ENCODE peak calls at places on chromosome 15, in six cellular contexts. X, O, K, I, H and Z are unnamed samples.

GRCh38 chr15:83487519-83487918 is 40.4 kb downstream of the SH3GL3 start:
- DNase-seq in K (no peak), X (no peak), O (no peak), I (no peak), H (no peak), Z (no peak)

GRCh38 chr15:90557147-90557546 is 27.4 kb downstream of the CRTC3 start:
- DNase-seq in K (no peak), X (no peak), H (no peak), O (peak; percentile 27), I (no peak), Z (no peak)

GRCh38 chr15:78418681-78419080 is 19.3 kb upstream of the IREB2 start:
- DNase-seq in H (no peak), X (no peak), I (no peak), K (no peak), O (no peak), Z (no peak)

GRCh38 chr15:37131639-37132038 is 31.3 kb upstream of the MEIS2 start:
- DNase-seq in K (no peak), X (no peak), O (no peak), I (no peak), H (no peak), Z (no peak)

GRCh38 chr15:23686466-23687142 is 501 bp downstream of the NDN start:
- DNase-seq in O (no peak), I (peak; percentile 27), X (no peak), H (peak; percentile 4), K (peak; percentile 54), Z (no peak)

GRCh38 chr15:25830844-25831443 is 32.2 kb downstream of the ATP10A start:
- DNase-seq in H (no peak), K (no peak), O (no peak), X (no peak), I (peak; percentile 98), Z (no peak)

GRCh38 chr15:55998478-55998877 is 5.1 kb upstream of the NEDD4 start:
- DNase-seq in H (no peak), K (no peak), O (no peak), I (no peak), X (no peak), Z (no peak)

GRCh38 chr15:55742927-55743614 is at the start of gene PRTG:
- DNase-seq in I (peak; percentile 83), O (peak; percentile 37), H (peak; percentile 28), K (peak; percentile 89), X (no peak), Z (peak; percentile 41)

GRCh38 chr15:86040360-86041095 is 39.1 kb upstream of the AGBL1 start:
- DNase-seq in H (no peak), K (peak; percentile 28), I (no peak), X (no peak), O (no peak), Z (no peak)

GRCh38 chr15:69393831-69394491 is 20.2 kb upstream of the KIF23 start:
- DNase-seq in X (peak; percentile 52), K (no peak), O (no peak), H (no peak), I (peak; percentile 40), Z (no peak)

GRCh38 chr15:75928680-75929608 is 25.3 kb downstream of the FBXO22 start:
- DNase-seq in O (peak; percentile 70), I (peak; percentile 25), X (no peak), K (peak; percentile 45), H (no peak), Z (no peak)

GRCh38 chr15:80404057-80404718 is at the start of gene ARNT2:
- DNase-seq in X (no peak), I (peak; percentile 33), H (peak; percentile 61), O (no peak), K (peak; percentile 90), Z (peak; percentile 25)

GRCh38 chr15:98304366-98304765 is 343.9 kb downstream of the ARRDC4 start:
- DNase-seq in K (no peak), H (no peak), O (no peak), I (no peak), X (no peak), Z (no peak)

GRCh38 chr15:39851505-39852082 is 68.5 kb downstream of the GPR176 start:
- DNase-seq in I (peak; percentile 71), O (no peak), X (no peak), H (no peak), K (no peak), Z (no peak)

GRCh38 chr15:98946301-98947255 is 61.0 kb downstream of the PGPEP1L start:
- DNase-seq in O (no peak), H (peak; percentile 32), I (no peak), X (no peak), K (peak; percentile 32), Z (no peak)

GRCh38 chr15:70762469-70763119 is 764 bp downstream of the UACA start:
- DNase-seq in I (peak; percentile 67), X (peak; percentile 63), K (peak; percentile 76), O (no peak), H (no peak), Z (no peak)